ENCODE peak calls at places on chromosome X, in eight cellular contexts. S, K, C, O, Q, N, E and Y are unnamed samples.

GRCh38 chrX:43718546-43718945 is 62.4 kb downstream of the MAOA start:
- DNase-seq in Q (no peak), O (no peak), N (peak; percentile 38), E (no peak), S (no peak), K (no peak), C (no peak), Y (no peak)

GRCh38 chrX:71911023-71911730 is 532 bp downstream of the NHSL2 start:
- DNase-seq in Q (no peak), K (no peak), O (no peak), C (no peak), N (no peak), E (peak; percentile 42), S (peak; percentile 9), Y (peak; percentile 32)

GRCh38 chrX:34563061-34563460 is 94.0 kb downstream of the TMEM47 start:
- DNase-seq in O (no peak), N (no peak), E (no peak), C (no peak), Q (no peak), S (no peak), K (no peak), Y (no peak)

GRCh38 chrX:110167952-110168451 is 149.9 kb downstream of the AMMECR1 start:
- DNase-seq in K (no peak), Q (no peak), N (peak; percentile 30), E (no peak), C (no peak), S (peak; percentile 22), O (peak; percentile 64), Y (peak; percentile 35)

GRCh38 chrX:148380614-148381561 is 119.5 kb upstream of the AFF2 start:
- DNase-seq in E (peak; percentile 94), K (no peak), O (no peak), S (peak; percentile 11), N (no peak), Q (no peak), C (no peak), Y (peak; percentile 11)

GRCh38 chrX:70444326-70445196 is at the start of gene DLG3:
- DNase-seq in C (no peak), K (no peak), N (peak; percentile 30), E (no peak), O (no peak), S (no peak), Q (no peak), Y (no peak)

GRCh38 chrX:134622056-134622812 is 36.0 kb downstream of the PLAC1 start:
- DNase-seq in O (no peak), Q (peak; percentile 5), E (peak; percentile 93), C (no peak), K (no peak), S (no peak), N (peak; percentile 86), Y (no peak)

GRCh38 chrX:130393451-130394074 is 8.1 kb upstream of the GPR119 start:
- DNase-seq in C (no peak), K (peak; percentile 23), O (no peak), E (peak; percentile 29), S (peak; percentile 16), N (peak; percentile 74), Q (peak; percentile 4), Y (no peak)

GRCh38 chrX:107503996-107504395 is 54.5 kb downstream of the FRMPD3 start:
- DNase-seq in Q (peak; percentile 6), C (peak; percentile 5), N (no peak), K (no peak), E (no peak), O (no peak), S (no peak), Y (no peak)

GRCh38 chrX:22922961-22923360 is 76.8 kb upstream of the DDX53 start:
- DNase-seq in E (no peak), S (no peak), K (no peak), C (no peak), N (peak; percentile 10), O (no peak), Q (no peak), Y (no peak)

GRCh38 chrX:7059214-7059838 is 88.2 kb upstream of the STS start:
- DNase-seq in K (no peak), E (peak; percentile 90), N (no peak), C (no peak), Q (no peak), S (no peak), O (no peak), Y (no peak)

GRCh38 chrX:131445955-131446354 is 97.9 kb upstream of the OR13H1 start:
- DNase-seq in K (no peak), Q (no peak), O (no peak), S (no peak), E (no peak), N (no peak), C (no peak), Y (no peak)

DNA sequence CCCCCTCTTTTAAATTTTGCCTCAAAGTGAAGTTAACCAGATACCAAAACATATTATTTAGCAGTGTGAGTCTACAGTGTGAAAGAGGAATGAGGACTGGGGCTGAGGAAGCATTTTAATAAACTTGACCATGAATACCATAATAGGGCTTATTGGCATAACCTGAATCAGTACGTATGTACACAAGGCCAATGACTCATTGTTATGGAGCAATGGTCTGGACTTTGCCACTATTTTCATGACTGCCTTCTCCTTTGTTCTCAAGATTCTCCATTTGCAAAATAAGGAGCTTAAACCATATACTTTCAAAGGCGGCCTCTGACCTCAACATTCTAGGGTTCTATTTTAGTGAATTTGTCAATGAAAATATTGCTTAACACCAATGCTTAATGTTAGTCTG is 102.8 kb upstream of the OR13H1 start:
- DNase-seq in K (no peak), N (peak; percentile 41), S (no peak), C (no peak), E (no peak), Q (no peak), O (no peak), Y (no peak)
- H3K4me1 ChIP-seq in K (no peaks in the 10 kb centered on the region), N (no peaks in the 10 kb centered on the region), S (no peaks in the 10 kb centered on the region), C (no peaks in the 10 kb centered on the region), E (no peaks in the 10 kb centered on the region), Q (no peaks in the 10 kb centered on the region), O (no peaks in the 10 kb centered on the region), Y (no peaks in the 10 kb centered on the region)

GRCh38 chrX:56729152-56729557 is at the start of gene NBDY:
- DNase-seq in C (no peak), N (peak; percentile 50), O (peak; percentile 63), K (peak; percentile 29), S (peak; percentile 33), Q (peak; percentile 36), E (peak; percentile 19), Y (peak; percentile 57)
- H3K4me3 ChIP-seq in C (peak within 1 kb of the TSS; percentile 66), N (peak within 1 kb of the TSS; percentile 87), O (peak within 1 kb of the TSS; percentile 63), K (peak within 1 kb of the TSS; percentile 68), S (peak within 1 kb of the TSS; percentile 43), Q (peak within 1 kb of the TSS; percentile 64), E (peak within 1 kb of the TSS; percentile 64), Y (peak within 1 kb of the TSS; percentile 83)

GRCh38 chrX:2931612-2932011 is 2.5 kb upstream of the ARSD start:
- DNase-seq in E (no peak), Q (no peak), N (no peak), O (no peak), K (no peak), S (no peak), C (no peak), Y (no peak)

GRCh38 chrX:2928583-2929434 is at the start of gene ARSD:
- DNase-seq in E (no peak), Q (peak; percentile 87), C (peak; percentile 53), N (peak; percentile 88), S (peak; percentile 94), K (peak; percentile 77), O (peak; percentile 96), Y (peak; percentile 19)

GRCh38 chrX:2931155-2931554 is 2.0 kb upstream of the ARSD start:
- DNase-seq in Q (no peak), C (no peak), S (no peak), O (no peak), K (no peak), E (no peak), N (no peak), Y (no peak)

GRCh38 chrX:2926664-2927275 is 2.4 kb downstream of the ARSD start:
- DNase-seq in S (no peak), N (no peak), Q (no peak), E (no peak), O (no peak), C (no peak), K (no peak), Y (no peak)

DNA sequence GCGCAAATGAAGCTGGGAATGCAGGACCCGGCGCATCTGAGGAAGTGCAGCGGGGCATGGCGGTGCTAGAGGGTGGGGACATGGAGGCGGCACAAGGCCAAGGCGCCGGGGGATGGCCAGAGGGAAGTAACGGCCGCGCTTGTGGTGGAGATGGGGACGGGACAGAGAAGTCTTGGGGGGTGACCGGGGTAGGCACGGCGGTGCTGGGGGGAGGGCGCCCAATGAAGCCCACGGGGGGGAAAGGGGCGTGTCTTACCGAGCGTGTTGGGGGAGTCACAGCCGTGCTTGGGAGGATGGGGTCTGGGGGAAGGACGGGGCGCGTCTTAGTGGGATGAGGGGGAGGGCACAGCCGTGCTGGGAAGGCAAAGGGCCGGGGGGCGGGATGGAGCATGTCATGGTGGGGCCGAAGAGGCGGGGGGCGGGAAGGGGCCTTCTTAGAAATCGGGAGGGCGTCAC is 984 bp downstream of the ARSD start:
- DNase-seq in N (no peak), O (peak; percentile 79), E (no peak), Q (peak; percentile 34), S (peak; percentile 53), C (peak; percentile 2), K (peak; percentile 10), Y (peak; percentile 43)
- H3K27ac ChIP-seq in N (no peak overlapping the region), O (peak overlapping the region; percentile 97), E (no peak overlapping the region), Q (peak overlapping the region; percentile 52), S (peak overlapping the region; percentile 98), C (peak overlapping the region; percentile 52), K (peak overlapping the region; percentile 96), Y (no peak overlapping the region)

DNA sequence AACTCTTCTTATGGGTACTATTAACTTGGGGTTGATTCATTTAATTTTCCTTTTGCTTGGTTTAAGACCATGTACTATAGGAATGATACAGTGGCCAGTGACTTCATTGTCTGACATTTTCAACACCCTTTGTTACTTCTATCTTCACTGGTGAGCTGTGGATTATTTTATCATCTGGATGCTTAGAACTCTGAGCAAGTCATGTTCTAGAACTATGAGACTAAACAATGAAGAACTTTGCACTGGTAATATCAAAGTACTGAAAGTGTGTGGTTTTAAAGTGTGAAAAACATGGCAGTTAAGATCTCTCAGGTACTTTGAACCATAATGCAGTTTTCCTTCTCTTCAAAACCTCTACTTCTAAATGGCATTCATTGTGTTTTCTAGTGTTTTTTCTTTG is 47.8 kb downstream of the MAP7D3 start:
- DNase-seq in Q (no peak), C (no peak), S (no peak), K (no peak), O (no peak), E (no peak), N (no peak), Y (no peak)
- H3K4me1 ChIP-seq in Q (peaks cover 77% of the 10 kb centered on the region), C (peaks cover 17% of the 10 kb centered on the region), S (peaks cover 11% of the 10 kb centered on the region), K (no peaks in the 10 kb centered on the region), O (peaks cover 23% of the 10 kb centered on the region), E (peaks cover 18% of the 10 kb centered on the region), N (peaks cover 35% of the 10 kb centered on the region), Y (peaks cover 11% of the 10 kb centered on the region)

GRCh38 chrX:51608766-51609165 is 9.9 kb downstream of the CENPVL3 start:
- DNase-seq in S (no peak), C (no peak), Q (no peak), K (no peak), N (no peak), O (no peak), E (no peak), Y (no peak)

GRCh38 chrX:51614353-51614752 is 4.4 kb downstream of the CENPVL3 start:
- DNase-seq in E (peak; percentile 39), Q (no peak), C (no peak), K (no peak), S (no peak), O (no peak), N (peak; percentile 61), Y (no peak)
- H3K4me3 ChIP-seq in E (no peak overlapping the region), Q (no peak overlapping the region), C (no peak overlapping the region), K (no peak overlapping the region), S (no peak overlapping the region), O (no peak overlapping the region), N (no peak overlapping the region), Y (no peak overlapping the region)

GRCh38 chrX:95836517-95836916 is 848.1 kb upstream of the DIAPH2 start:
- DNase-seq in K (no peak), O (no peak), S (no peak), C (no peak), Q (no peak), E (no peak), N (no peak), Y (no peak)
- H3K27ac ChIP-seq in K (no peak overlapping the region), O (no peak overlapping the region), S (no peak overlapping the region), C (no peak overlapping the region), Q (no peak overlapping the region), E (no peak overlapping the region), N (no peak overlapping the region), Y (no peak overlapping the region)